ENCODE peak calls at places on chromosomes 6 and 20, in four cellular contexts. One of them, this sample, is unnamed.

GRCh38 chr20:19396466-19397081 is 184.1 kb downstream of the SLC24A3 start:
- DNase-seq in ovary: no peak
- DNase-seq in stimulated activated CD4-positive, alpha-beta T cell treated with anti-CD3 and anti-CD28 coated beads, Interleukin-2, amount 100 ng/mL, for 4 hours: no peak
- DNase-seq in cardiac muscle cell: no peak
- DNase-seq in this sample: no peak

GRCh38 chr6:109760208-109760607 is 69.1 kb downstream of the FIG4 start:
- DNase-seq in ovary: no peak
- DNase-seq in stimulated activated CD4-positive, alpha-beta T cell treated with anti-CD3 and anti-CD28 coated beads, Interleukin-2, amount 100 ng/mL, for 4 hours: no peak
- DNase-seq in cardiac muscle cell: no peak
- DNase-seq in this sample: no peak

GRCh38 chr6:7725849-7726415 is at the start of gene BMP6:
- DNase-seq in ovary: peak; percentile 92
- DNase-seq in stimulated activated CD4-positive, alpha-beta T cell treated with anti-CD3 and anti-CD28 coated beads, Interleukin-2, amount 100 ng/mL, for 4 hours: peak; percentile 24
- DNase-seq in cardiac muscle cell: peak; percentile 96
- DNase-seq in this sample: peak; percentile 87

GRCh38 chr6:21073318-21073839 is 520.2 kb upstream of the SOX4 start:
- DNase-seq in ovary: no peak
- DNase-seq in stimulated activated CD4-positive, alpha-beta T cell treated with anti-CD3 and anti-CD28 coated beads, Interleukin-2, amount 100 ng/mL, for 4 hours: no peak
- DNase-seq in cardiac muscle cell: no peak
- DNase-seq in this sample: no peak

GRCh38 chr6:112434896-112435295 is 87.8 kb downstream of the RFPL4B start:
- DNase-seq in ovary: no peak
- DNase-seq in stimulated activated CD4-positive, alpha-beta T cell treated with anti-CD3 and anti-CD28 coated beads, Interleukin-2, amount 100 ng/mL, for 4 hours: no peak
- DNase-seq in cardiac muscle cell: peak; percentile 12
- DNase-seq in this sample: no peak

GRCh38 chr6:3164388-3164787 is 7.0 kb upstream of the TUBB2A start:
- DNase-seq in ovary: no peak
- DNase-seq in stimulated activated CD4-positive, alpha-beta T cell treated with anti-CD3 and anti-CD28 coated beads, Interleukin-2, amount 100 ng/mL, for 4 hours: no peak
- DNase-seq in cardiac muscle cell: no peak
- DNase-seq in this sample: no peak

GRCh38 chr20:14415492-14415891 is 78.1 kb upstream of the FLRT3 start:
- DNase-seq in ovary: no peak
- DNase-seq in stimulated activated CD4-positive, alpha-beta T cell treated with anti-CD3 and anti-CD28 coated beads, Interleukin-2, amount 100 ng/mL, for 4 hours: no peak
- DNase-seq in cardiac muscle cell: peak; percentile 11
- DNase-seq in this sample: no peak

GRCh38 chr6:153976921-153977693 is 61.9 kb upstream of the OPRM1 start:
- DNase-seq in ovary: no peak
- DNase-seq in stimulated activated CD4-positive, alpha-beta T cell treated with anti-CD3 and anti-CD28 coated beads, Interleukin-2, amount 100 ng/mL, for 4 hours: no peak
- DNase-seq in cardiac muscle cell: no peak
- DNase-seq in this sample: no peak

GRCh38 chr6:35808688-35809087 is 3.5 kb downstream of the LHFPL5 start:
- DNase-seq in ovary: no peak
- DNase-seq in stimulated activated CD4-positive, alpha-beta T cell treated with anti-CD3 and anti-CD28 coated beads, Interleukin-2, amount 100 ng/mL, for 4 hours: no peak
- DNase-seq in cardiac muscle cell: no peak
- DNase-seq in this sample: no peak

GRCh38 chr20:33685328-33686007 is 717 bp downstream of the E2F1 start:
- DNase-seq in ovary: no peak
- DNase-seq in stimulated activated CD4-positive, alpha-beta T cell treated with anti-CD3 and anti-CD28 coated beads, Interleukin-2, amount 100 ng/mL, for 4 hours: no peak
- DNase-seq in cardiac muscle cell: no peak
- DNase-seq in this sample: no peak

GRCh38 chr20:19466204-19466928 is 253.9 kb downstream of the SLC24A3 start:
- DNase-seq in ovary: no peak
- DNase-seq in stimulated activated CD4-positive, alpha-beta T cell treated with anti-CD3 and anti-CD28 coated beads, Interleukin-2, amount 100 ng/mL, for 4 hours: no peak
- DNase-seq in cardiac muscle cell: no peak
- DNase-seq in this sample: no peak

GRCh38 chr6:35449287-35449881 is 2.8 kb upstream of the FANCE start:
- DNase-seq in ovary: no peak
- DNase-seq in stimulated activated CD4-positive, alpha-beta T cell treated with anti-CD3 and anti-CD28 coated beads, Interleukin-2, amount 100 ng/mL, for 4 hours: no peak
- DNase-seq in cardiac muscle cell: peak; percentile 82
- DNase-seq in this sample: peak; percentile 53

GRCh38 chr6:20444786-20445271 is 43.1 kb downstream of the E2F3 start:
- DNase-seq in ovary: no peak
- DNase-seq in stimulated activated CD4-positive, alpha-beta T cell treated with anti-CD3 and anti-CD28 coated beads, Interleukin-2, amount 100 ng/mL, for 4 hours: no peak
- DNase-seq in cardiac muscle cell: no peak
- DNase-seq in this sample: no peak

GRCh38 chr6:46637145-46637544 is 15.5 kb downstream of the CYP39A1 start:
- DNase-seq in ovary: no peak
- DNase-seq in stimulated activated CD4-positive, alpha-beta T cell treated with anti-CD3 and anti-CD28 coated beads, Interleukin-2, amount 100 ng/mL, for 4 hours: no peak
- DNase-seq in cardiac muscle cell: no peak
- DNase-seq in this sample: peak; percentile 88

GRCh38 chr6:166588691-166589333 is 2.3 kb upstream of the RAMACL start:
- DNase-seq in ovary: no peak
- DNase-seq in stimulated activated CD4-positive, alpha-beta T cell treated with anti-CD3 and anti-CD28 coated beads, Interleukin-2, amount 100 ng/mL, for 4 hours: peak; percentile 16
- DNase-seq in cardiac muscle cell: no peak
- DNase-seq in this sample: no peak

GRCh38 chr6:89385156-89385667 is 26.9 kb downstream of the RRAGD start:
- DNase-seq in ovary: no peak
- DNase-seq in stimulated activated CD4-positive, alpha-beta T cell treated with anti-CD3 and anti-CD28 coated beads, Interleukin-2, amount 100 ng/mL, for 4 hours: no peak
- DNase-seq in cardiac muscle cell: no peak
- DNase-seq in this sample: no peak

GRCh38 chr6:124203106-124203811 is 399.6 kb downstream of the NKAIN2 start:
- DNase-seq in ovary: no peak
- DNase-seq in stimulated activated CD4-positive, alpha-beta T cell treated with anti-CD3 and anti-CD28 coated beads, Interleukin-2, amount 100 ng/mL, for 4 hours: no peak
- DNase-seq in cardiac muscle cell: no peak
- DNase-seq in this sample: no peak

GRCh38 chr6:9978480-9978879 is 436.4 kb downstream of the TFAP2A start:
- DNase-seq in ovary: no peak
- DNase-seq in stimulated activated CD4-positive, alpha-beta T cell treated with anti-CD3 and anti-CD28 coated beads, Interleukin-2, amount 100 ng/mL, for 4 hours: no peak
- DNase-seq in cardiac muscle cell: no peak
- DNase-seq in this sample: no peak

GRCh38 chr6:80480478-80481157 is 374.1 kb downstream of the BCKDHB start:
- DNase-seq in ovary: no peak
- DNase-seq in stimulated activated CD4-positive, alpha-beta T cell treated with anti-CD3 and anti-CD28 coated beads, Interleukin-2, amount 100 ng/mL, for 4 hours: no peak
- DNase-seq in cardiac muscle cell: no peak
- DNase-seq in this sample: no peak

GRCh38 chr20:35988910-35989463 is 20.6 kb downstream of the CNBD2 start:
- DNase-seq in ovary: no peak
- DNase-seq in stimulated activated CD4-positive, alpha-beta T cell treated with anti-CD3 and anti-CD28 coated beads, Interleukin-2, amount 100 ng/mL, for 4 hours: no peak
- DNase-seq in cardiac muscle cell: no peak
- DNase-seq in this sample: no peak

GRCh38 chr20:63448050-63448449 is 24.4 kb downstream of the KCNQ2 start:
- DNase-seq in ovary: no peak
- DNase-seq in stimulated activated CD4-positive, alpha-beta T cell treated with anti-CD3 and anti-CD28 coated beads, Interleukin-2, amount 100 ng/mL, for 4 hours: no peak
- DNase-seq in cardiac muscle cell: no peak
- DNase-seq in this sample: no peak

GRCh38 chr6:27268803-27269202 is 21.3 kb downstream of the PRSS16 start:
- DNase-seq in ovary: no peak
- DNase-seq in stimulated activated CD4-positive, alpha-beta T cell treated with anti-CD3 and anti-CD28 coated beads, Interleukin-2, amount 100 ng/mL, for 4 hours: no peak
- DNase-seq in cardiac muscle cell: no peak
- DNase-seq in this sample: no peak

GRCh38 chr20:62508641-62509051 is 32.9 kb upstream of the GATA5 start:
- DNase-seq in ovary: no peak
- DNase-seq in stimulated activated CD4-positive, alpha-beta T cell treated with anti-CD3 and anti-CD28 coated beads, Interleukin-2, amount 100 ng/mL, for 4 hours: no peak
- DNase-seq in cardiac muscle cell: no peak
- DNase-seq in this sample: no peak

GRCh38 chr6:112149719-112150263 is 62.4 kb downstream of the FAM229B start:
- DNase-seq in ovary: no peak
- DNase-seq in stimulated activated CD4-positive, alpha-beta T cell treated with anti-CD3 and anti-CD28 coated beads, Interleukin-2, amount 100 ng/mL, for 4 hours: no peak
- DNase-seq in cardiac muscle cell: no peak
- DNase-seq in this sample: no peak